ENCODE peak calls at places on chromosomes 1 and 21, in six cellular contexts. Z is T-cell; O is stimulated activated CD4-positive, alpha-beta T cell treated with anti-CD3 and anti-CD28 coated beads, TNF-alpha, amount 100 ng/mL, for 4 hours; A is NCI-H2029 treated with DMSO at 0.1 percent for 48 hours; E is substantia nigra; U is anterior cingulate cortex. H is an unnamed sample.

GRCh38 chr1:36352141-36352909 is 28.9 kb upstream of the EVA1B start:
- DNase-seq in Z (no peak), O (no peak), A (no peak), E (no peak), U (no peak), H (no peak)

GRCh38 chr1:243595527-243596206 is 254.4 kb downstream of the AKT3 start:
- DNase-seq in Z (no peak), O (no peak), A (no peak), E (no peak), U (no peak), H (no peak)

GRCh38 chr21:45413922-45414321 is 9.0 kb downstream of the COL18A1 start:
- DNase-seq in Z (no peak), O (no peak), A (no peak), E (no peak), U (no peak), H (no peak)

GRCh38 chr1:226186124-226187018 is at the start of gene ACBD3:
- DNase-seq in Z (peak; percentile 82), O (peak; percentile 65), A (peak; percentile 76), E (peak; percentile 86), U (peak; percentile 85), H (peak; percentile 84)

GRCh38 chr21:16192900-16193299 is 463.1 kb downstream of the USP25 start:
- DNase-seq in Z (no peak), O (no peak), A (no peak), E (no peak), U (no peak), H (no peak)

GRCh38 chr1:116486424-116486823 is 84.4 kb downstream of the CD58 start:
- DNase-seq in Z (no peak), O (no peak), A (no peak), E (no peak), U (no peak), H (no peak)

GRCh38 chr1:33072707-33073106 is 8.2 kb upstream of the AZIN2 start:
- DNase-seq in Z (no peak), O (no peak), A (no peak), E (no peak), U (no peak), H (no peak)

GRCh38 chr1:151718666-151719065 is 2.1 kb upstream of the CELF3 start:
- DNase-seq in Z (no peak), O (no peak), A (no peak), E (no peak), U (no peak), H (no peak)

GRCh38 chr1:185668013-185668412 is 66.2 kb upstream of the HMCN1 start:
- DNase-seq in Z (no peak), O (no peak), A (no peak), E (no peak), U (no peak), H (no peak)

GRCh38 chr1:172451002-172451443 is 7.2 kb upstream of the PIGC start:
- DNase-seq in Z (no peak), O (no peak), A (no peak), E (no peak), U (no peak), H (no peak)

GRCh38 chr1:14806772-14807171 is 208.3 kb downstream of the KAZN start:
- DNase-seq in Z (no peak), O (no peak), A (no peak), E (no peak), U (no peak), H (no peak)

GRCh38 chr1:189117072-189117770 is 1360.4 kb downstream of the BRINP3 start:
- DNase-seq in Z (no peak), O (no peak), A (no peak), E (no peak), U (no peak), H (no peak)

GRCh38 chr1:212595787-212596714 is 12.5 kb upstream of the ATF3 start:
- DNase-seq in Z (no peak), O (peak; percentile 25), A (no peak), E (no peak), U (no peak), H (no peak)

GRCh38 chr1:153490272-153491051 is 30.0 kb upstream of the S100A7 start:
- DNase-seq in Z (no peak), O (no peak), A (peak; percentile 92), E (no peak), U (peak; percentile 41), H (peak; percentile 37)

GRCh38 chr1:19445417-19446342 is 39.7 kb downstream of the CAPZB start:
- DNase-seq in Z (no peak), O (no peak), A (peak; percentile 19), E (no peak), U (no peak), H (no peak)

GRCh38 chr1:165114022-165114888 is 242.3 kb downstream of the LMX1A start:
- DNase-seq in Z (no peak), O (no peak), A (peak; percentile 38), E (no peak), U (no peak), H (no peak)

GRCh38 chr1:231630558-231631205 is 4.1 kb downstream of the DISC1 start:
- DNase-seq in Z (no peak), O (no peak), A (no peak), E (no peak), U (no peak), H (no peak)

GRCh38 chr1:63662846-63663245 is 69.6 kb downstream of the PGM1 start:
- DNase-seq in Z (no peak), O (no peak), A (no peak), E (no peak), U (no peak), H (no peak)

GRCh38 chr1:1080122-1080753 is 6.1 kb upstream of the RNF223 start:
- DNase-seq in Z (no peak), O (no peak), A (no peak), E (no peak), U (peak; percentile 10), H (no peak)

GRCh38 chr1:31798086-31798432 is 17.8 kb downstream of the SPOCD1 start:
- DNase-seq in Z (no peak), O (no peak), A (no peak), E (no peak), U (no peak), H (no peak)

GRCh38 chr1:99326215-99326949 is 62.1 kb downstream of the PLPPR4 start:
- DNase-seq in Z (no peak), O (no peak), A (no peak), E (no peak), U (no peak), H (no peak)

GRCh38 chr1:219430419-219430818 is 182.5 kb downstream of the ZC3H11B start:
- DNase-seq in Z (no peak), O (no peak), A (no peak), E (no peak), U (no peak), H (no peak)

GRCh38 chr1:21816602-21817302 is 4.7 kb downstream of the LDLRAD2 start:
- DNase-seq in Z (no peak), O (no peak), A (no peak), E (no peak), U (no peak), H (no peak)

GRCh38 chr1:29719253-29719652 is 482.9 kb downstream of the PTPRU start:
- DNase-seq in Z (no peak), O (no peak), A (no peak), E (no peak), U (no peak), H (no peak)